ENCODE peak calls at places on chromosome X, in five cellular contexts. M, I, Z, Y and E are unnamed samples.

GRCh38 chrX:48493890-48494364 is 14.9 kb upstream of the PORCN start:
- DNase-seq in Y (no peak), Z (no peak), I (peak; percentile 47), M (peak; percentile 32), E (peak; percentile 5)

GRCh38 chrX:1537031-1537715 is at the start of gene P2RY8:
- DNase-seq in I (peak; percentile 39), M (peak; percentile 95), Y (peak; percentile 67), Z (peak; percentile 69), E (peak; percentile 93)

GRCh38 chrX:149131780-149132179 is 373.3 kb downstream of the IDS start:
- DNase-seq in Y (no peak), Z (no peak), I (no peak), M (no peak), E (no peak)

GRCh38 chrX:136694491-136695087 is 46.6 kb downstream of the CD40LG start:
- DNase-seq in Y (no peak), Z (no peak), I (peak; percentile 34), M (peak; percentile 25), E (peak; percentile 32)

GRCh38 chrX:54173791-54174190 is 9.3 kb downstream of the FAM120C start:
- DNase-seq in Y (no peak), M (no peak), I (no peak), Z (no peak), E (no peak)

GRCh38 chrX:101659601-101660063 is at the start of gene ARMCX2:
- DNase-seq in M (no peak), Y (no peak), Z (no peak), I (peak; percentile 34), E (no peak)

GRCh38 chrX:132837971-132838370 is 120.5 kb downstream of the HS6ST2 start:
- DNase-seq in I (no peak), M (no peak), Z (no peak), Y (no peak), E (no peak)

GRCh38 chrX:150219374-150220185 is 143.5 kb upstream of the MAMLD1 start:
- DNase-seq in Y (no peak), Z (no peak), M (no peak), I (peak; percentile 59), E (no peak)

GRCh38 chrX:13827693-13828092 is 10.8 kb upstream of the GPM6B start:
- DNase-seq in Y (no peak), I (no peak), Z (no peak), M (no peak), E (no peak)

GRCh38 chrX:45767021-45767491 is 566.4 kb upstream of the DIPK2B start:
- DNase-seq in I (no peak), Z (no peak), Y (no peak), M (peak; percentile 55), E (peak; percentile 42)

GRCh38 chrX:285076-285677 is 4.0 kb downstream of the PLCXD1 start:
- DNase-seq in Y (no peak), M (no peak), Z (no peak), I (no peak), E (no peak)

GRCh38 chrX:151458824-151459223 is 61.8 kb downstream of the VMA21 start:
- DNase-seq in Y (no peak), M (no peak), I (peak; percentile 28), Z (no peak), E (no peak)

GRCh38 chrX:150032742-150033141 is 94.5 kb upstream of the EOLA2 start:
- DNase-seq in I (peak; percentile 83), M (no peak), Z (no peak), Y (no peak), E (no peak)

GRCh38 chrX:92213781-92214180 is 434.6 kb downstream of the PCDH11X start:
- DNase-seq in I (no peak), Z (no peak), Y (no peak), M (no peak), E (no peak)

GRCh38 chrX:31702208-31702607 is 630.4 kb upstream of the FTHL17 start:
- DNase-seq in Y (no peak), I (no peak), M (no peak), Z (no peak), E (no peak)

GRCh38 chrX:150329888-150330287 is 33.2 kb upstream of the MAMLD1 start:
- DNase-seq in Z (no peak), M (no peak), I (no peak), Y (no peak), E (no peak)

GRCh38 chrX:123408856-123409737 is 225.0 kb downstream of the GRIA3 start:
- DNase-seq in Y (no peak), Z (no peak), I (peak; percentile 50), M (no peak), E (no peak)

GRCh38 chrX:139554991-139555675 is 24.6 kb downstream of the F9 start:
- DNase-seq in I (no peak), M (no peak), Y (no peak), Z (no peak), E (peak; percentile 14)

GRCh38 chrX:82218361-82218760 is 1016.5 kb downstream of the SH3BGRL start:
- DNase-seq in M (peak; percentile 59), Z (no peak), Y (no peak), I (no peak), E (peak; percentile 77)

GRCh38 chrX:149984411-149984810 is 46.1 kb upstream of the EOLA2 start:
- DNase-seq in Y (no peak), I (no peak), Z (no peak), M (no peak), E (no peak)

GRCh38 chrX:16618422-16618821 is 31.5 kb upstream of the S100G start:
- DNase-seq in Z (no peak), Y (no peak), I (no peak), M (no peak), E (no peak)

GRCh38 chrX:115968436-115969252 is 201.9 kb upstream of the AGTR2 start:
- DNase-seq in I (peak; percentile 48), M (no peak), Y (no peak), Z (no peak), E (no peak)

GRCh38 chrX:13469963-13470679 is 99.3 kb upstream of the EGFL6 start:
- DNase-seq in Z (no peak), Y (no peak), I (peak; percentile 69), M (no peak), E (peak; percentile 1)

GRCh38 chrX:107630031-107630689 is 1.9 kb downstream of the PRPS1 start:
- DNase-seq in I (no peak), Y (no peak), M (no peak), Z (no peak), E (no peak)

GRCh38 chrX:8364369-8365141 is 100.1 kb upstream of the VCX3B start:
- DNase-seq in Y (no peak), Z (no peak), M (no peak), I (no peak), E (peak; percentile 41)

GRCh38 chrX:66002832-66003680 is 36.8 kb downstream of the VSIG4 start:
- DNase-seq in Y (no peak), Z (no peak), I (no peak), M (peak; percentile 16), E (no peak)

GRCh38 chrX:28901637-28902036 is 314.4 kb downstream of the IL1RAPL1 start:
- DNase-seq in M (no peak), Z (no peak), Y (no peak), I (peak; percentile 11), E (no peak)

GRCh38 chrX:46642145-46642544 is 68.6 kb downstream of the CHST7 start:
- DNase-seq in M (no peak), Z (no peak), Y (no peak), I (peak; percentile 18), E (peak; percentile 20)

GRCh38 chrX:84186603-84187358 is 1.2 kb downstream of the RPS6KA6 start:
- DNase-seq in M (no peak), Y (no peak), I (peak; percentile 21), Z (no peak), E (no peak)

GRCh38 chrX:110358548-110358947 is at the start of gene RTL9:
- DNase-seq in Z (no peak), I (no peak), M (no peak), Y (no peak), E (no peak)

GRCh38 chrX:13360146-13360545 is 40.3 kb upstream of the ATXN3L start:
- DNase-seq in M (no peak), Y (no peak), I (no peak), Z (no peak), E (no peak)

GRCh38 chrX:136574548-136574947 is 42.5 kb downstream of the VGLL1 start:
- DNase-seq in Y (no peak), Z (no peak), I (no peak), M (no peak), E (no peak)

GRCh38 chrX:40644821-40645358 is 2.5 kb downstream of the CXorf38 start:
- DNase-seq in M (peak; percentile 89), Z (no peak), I (peak; percentile 70), Y (peak; percentile 29), E (peak; percentile 70)